ENCODE peak calls at places on chromosomes 16 and 17, in ten cellular contexts. U, Q, C, G, L, S, F, V, D and W are unnamed samples.

GRCh38 chr16:5575846-5576245 is 478.3 kb upstream of the EEF2KMT start:
- DNase-seq in U (no peak), Q (no peak), C (no peak), G (no peak), L (no peak), S (no peak), F (no peak), V (no peak), D (no peak), W (no peak)

GRCh38 chr17:364766-365165 is 12.2 kb upstream of the RPH3AL start:
- DNase-seq in U (no peak), Q (no peak), C (no peak), G (no peak), L (no peak), S (no peak), F (no peak), V (no peak), D (no peak), W (no peak)

GRCh38 chr17:35981908-35982330 is 622 bp upstream of the CCL16 start:
- DNase-seq in U (peak; percentile 54), Q (no peak), C (no peak), G (no peak), L (no peak), S (no peak), F (no peak), V (no peak), D (no peak), W (no peak)

GRCh38 chr17:36731091-36731490 is 129.7 kb downstream of the MRM1 start:
- DNase-seq in U (no peak), Q (no peak), C (no peak), G (no peak), L (no peak), S (no peak), F (no peak), V (no peak), D (no peak), W (no peak)

GRCh38 chr17:32636593-32637218 is 149.9 kb downstream of the CDK5R1 start:
- DNase-seq in U (no peak), Q (no peak), C (no peak), G (no peak), L (no peak), S (no peak), F (no peak), V (no peak), D (no peak), W (no peak)

GRCh38 chr17:82445542-82445941 is 5.0 kb downstream of the CYBC1 start:
- DNase-seq in U (no peak), Q (no peak), C (no peak), G (no peak), L (no peak), S (no peak), F (no peak), V (no peak), D (no peak), W (no peak)

GRCh38 chr17:16435951-16436886 is 20.8 kb downstream of the TRPV2 start:
- DNase-seq in U (no peak), Q (no peak), C (no peak), G (no peak), L (no peak), S (no peak), F (no peak), V (no peak), D (no peak), W (no peak)

GRCh38 chr17:71615820-71616219 is 505.0 kb upstream of the SOX9 start:
- DNase-seq in U (no peak), Q (no peak), C (no peak), G (no peak), L (no peak), S (no peak), F (no peak), V (no peak), D (no peak), W (no peak)

GRCh38 chr17:1785925-1786324 is 24.1 kb downstream of the SERPINF1 start:
- DNase-seq in U (no peak), Q (no peak), C (no peak), G (no peak), L (no peak), S (peak; percentile 47), F (no peak), V (no peak), D (no peak), W (no peak)

GRCh38 chr17:71110326-71110725 is 941.0 kb downstream of the KCNJ2 start:
- DNase-seq in U (no peak), Q (no peak), C (no peak), G (no peak), L (no peak), S (no peak), F (no peak), V (no peak), D (no peak), W (no peak)

GRCh38 chr16:73545713-73546112 is 497.8 kb upstream of the ZFHX3 start:
- DNase-seq in U (no peak), Q (no peak), C (no peak), G (no peak), L (no peak), S (no peak), F (no peak), V (no peak), D (no peak), W (no peak)

GRCh38 chr17:17156107-17156506 is 50.0 kb downstream of the PLD6 start:
- DNase-seq in U (no peak), Q (no peak), C (no peak), G (no peak), L (peak; percentile 77), S (peak; percentile 68), F (no peak), V (peak; percentile 68), D (peak; percentile 88), W (no peak)

GRCh38 chr17:16314859-16315258 is 38.4 kb downstream of the CENPV start:
- DNase-seq in U (no peak), Q (no peak), C (no peak), G (no peak), L (no peak), S (no peak), F (no peak), V (no peak), D (no peak), W (no peak)

DNA sequence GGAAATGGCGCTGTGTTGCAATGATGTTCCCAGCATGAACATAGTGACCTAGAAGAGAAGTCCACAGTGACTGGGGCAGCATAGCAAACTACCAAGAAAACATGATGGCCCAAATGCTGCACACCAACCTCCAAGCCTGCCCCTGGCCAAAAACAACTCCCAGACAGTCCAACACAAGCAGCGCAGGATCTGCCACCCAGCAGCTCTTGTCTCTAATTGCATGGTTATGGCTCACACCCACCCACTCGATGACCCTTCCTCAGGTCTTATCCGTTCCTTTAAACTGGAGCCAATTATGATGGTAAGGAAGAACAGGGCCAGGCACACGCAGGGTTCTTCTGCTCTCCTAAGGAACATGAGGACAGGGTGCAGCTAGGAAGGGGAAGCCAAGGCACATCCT is 2.9 kb downstream of the MRPL27 start:
- DNase-seq in U (no peak), Q (no peak), C (no peak), G (no peak), L (no peak), S (no peak), F (no peak), V (no peak), D (no peak), W (no peak)
- TF ChIP-seq CTCF in U (no peak), Q (no peak), C (no peak), G (no peak), L (no peak), S (no peak), F (no peak), V (no peak), D (no peak), W (no peak)

DNA sequence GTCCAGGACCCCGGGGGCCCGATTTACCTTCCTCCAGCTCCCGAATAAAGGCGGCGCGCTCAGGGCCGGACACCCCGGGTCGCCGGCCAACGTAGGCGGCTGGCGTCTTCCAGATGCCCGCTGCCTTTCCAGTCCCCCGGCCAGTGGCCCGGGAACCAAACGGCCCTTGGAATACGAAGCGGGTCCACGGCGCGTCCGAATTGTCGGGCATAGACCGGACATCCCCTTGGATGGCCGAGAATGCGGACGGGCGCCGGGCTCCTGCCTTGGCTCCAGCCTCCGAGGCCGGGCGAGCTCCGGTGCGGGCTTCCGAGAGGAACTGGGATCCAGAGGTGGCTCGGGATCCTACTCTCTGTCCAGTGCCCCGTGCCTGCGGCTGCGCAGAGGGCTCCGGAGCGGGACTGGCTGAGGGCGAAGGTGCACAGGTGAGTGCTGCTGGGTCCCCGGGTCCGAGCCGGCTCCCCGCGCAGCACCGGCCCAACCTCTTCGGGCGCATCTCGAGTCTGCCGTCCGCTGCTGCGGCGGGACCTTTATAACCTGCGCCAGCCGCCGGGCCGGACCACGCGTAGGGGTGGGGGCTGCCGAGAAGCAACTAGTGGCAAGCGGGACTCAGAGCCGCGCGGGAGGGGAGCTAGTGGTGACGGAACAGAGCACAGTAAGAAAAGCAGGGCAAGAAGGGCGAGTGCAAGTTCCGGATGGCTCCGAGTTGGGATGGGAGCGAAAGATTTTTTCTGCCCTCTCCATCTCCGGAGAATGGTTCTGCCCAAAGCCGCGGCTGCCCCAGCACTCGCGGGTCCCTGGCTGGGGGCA is at the start of gene HAP1:
- DNase-seq in U (peak; percentile 76), Q (no peak), C (no peak), G (peak; percentile 84), L (no peak), S (peak; percentile 35), F (no peak), V (peak; percentile 31), D (peak; percentile 19), W (no peak)
- H3K4me3 ChIP-seq in U (peak within 1 kb of the TSS; percentile 84), Q (no peak within 1 kb of the TSS), C (no peak within 1 kb of the TSS), G (peak within 1 kb of the TSS; percentile 57), L (peak within 1 kb of the TSS; percentile 30), S (peak within 1 kb of the TSS; percentile 38), F (peak within 1 kb of the TSS; percentile 39), V (peak within 1 kb of the TSS; percentile 40), D (no peak within 1 kb of the TSS), W (peak within 1 kb of the TSS; percentile 34)

DNA sequence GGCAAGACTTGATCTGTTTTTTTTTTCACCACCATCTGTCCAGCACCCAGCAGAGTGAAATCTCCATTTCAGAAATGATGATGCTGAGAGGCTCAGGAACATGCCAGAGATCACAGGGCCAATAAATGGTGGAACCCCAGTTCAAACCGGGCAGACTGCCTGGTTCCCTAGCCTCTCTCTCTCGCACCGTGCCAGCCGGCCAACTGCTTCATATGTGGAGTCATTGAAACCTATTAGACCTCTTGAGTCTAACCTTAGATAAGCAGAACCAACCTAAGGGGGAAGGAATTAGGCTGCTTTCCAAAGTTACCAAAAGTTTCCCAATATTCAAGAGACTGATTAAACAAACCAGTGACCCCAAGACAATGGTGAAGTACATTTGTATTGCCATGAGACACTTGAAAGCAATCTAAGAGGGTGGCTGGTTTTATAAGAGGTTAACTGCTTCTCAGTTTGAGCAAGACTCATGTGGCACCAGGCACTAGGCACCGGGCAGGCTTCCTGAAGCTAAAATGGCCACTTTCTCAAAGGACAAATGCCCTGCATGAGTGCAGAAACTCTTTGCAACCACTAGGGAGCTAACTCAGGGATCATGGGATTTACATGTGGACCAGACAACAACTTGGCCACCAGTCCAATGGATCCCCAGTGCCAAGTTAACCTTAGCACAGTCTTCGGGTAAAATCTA is 18.4 kb downstream of the TOX3 start:
- DNase-seq in U (peak; percentile 36), Q (peak; percentile 79), C (no peak), G (no peak), L (no peak), S (no peak), F (no peak), V (no peak), D (no peak), W (no peak)
- TF ChIP-seq CTCF in U (peak; percentile 49), Q (no peak), C (no peak), G (no peak), L (no peak), S (no peak), F (no peak), V (no peak), D (no peak), W (no peak)

GRCh38 chr17:80774146-80774545 is 217.5 kb upstream of the CHMP6 start:
- DNase-seq in U (no peak), Q (no peak), C (no peak), G (no peak), L (no peak), S (no peak), F (no peak), V (no peak), D (no peak), W (no peak)
- H3K4me3 ChIP-seq in U (no peak overlapping the region), Q (no peak overlapping the region), C (no peak overlapping the region), G (no peak overlapping the region), L (no peak overlapping the region), S (no peak overlapping the region), F (no peak overlapping the region), V (no peak overlapping the region), D (no peak overlapping the region), W (no peak overlapping the region)